ENCODE peak calls at places on chromosomes 16 and 17, in eight cellular contexts. D is IMR-90, X is aorta, L is body of pancreas, P is lower lobe of right lung, V is fibroblast of lung, A is stomach, S is left ventricle myocardium inferior. Y is an unnamed sample. For H3K4me1 and H3K36me3, the result is how much of the 10 kb centered on the place peaks cover.

GRCh38 chr17:77802811-77803220 is 155.7 kb upstream of the TNRC6C start:
- DNase-seq in S (no peak), X (peak), V (peak), L (peak), D (peak), A (no peak), P (no peak), Y (no peak)

GRCh38 chr16:85393674-85394510 is 219.2 kb upstream of the GSE1 start:
- DNase-seq in S (peak), V (peak), D (peak), X (peak), P (peak), A (peak), L (peak), Y (peak)

GRCh38 chr16:15990902-15991301 is 41.5 kb downstream of the ABCC1 start:
- DNase-seq in D (no peak), P (no peak), S (no peak), V (no peak), L (no peak), X (no peak), A (no peak), Y (no peak)

GRCh38 chr16:86895609-86896008 is 317.3 kb downstream of the FOXL1 start:
- DNase-seq in L (no peak), X (peak), A (no peak), P (no peak), V (no peak), D (no peak), S (no peak), Y (no peak)

GRCh38 chr16:4172070-4172469 is 55.8 kb upstream of the ADCY9 start:
- DNase-seq in X (no peak), V (no peak), S (no peak), P (no peak), A (no peak), L (no peak), D (peak), Y (no peak)

GRCh38 chr16:72823961-72824490 is 223.9 kb downstream of the ZFHX3 start:
- DNase-seq in P (no peak), X (no peak), D (no peak), A (no peak), L (no peak), V (no peak), S (no peak), Y (no peak)

GRCh38 chr16:69561901-69562300 is 3.9 kb upstream of the NFAT5 start:
- DNase-seq in X (no peak), D (no peak), P (no peak), V (no peak), S (no peak), A (no peak), L (no peak), Y (no peak)

GRCh38 chr17:27226611-27227234 is 67.2 kb upstream of the WSB1 start:
- DNase-seq in L (no peak), V (peak), P (no peak), A (no peak), D (peak), X (no peak), S (no peak), Y (no peak)

GRCh38 chr16:19115148-19116021 is 1.6 kb downstream of the ITPRIPL2 start:
- DNase-seq in L (no peak), A (no peak), D (no peak), X (no peak), P (no peak), S (peak), V (no peak), Y (no peak)

GRCh38 chr17:15447928-15448579 is 19.4 kb downstream of the CDRT4 start:
- DNase-seq in D (no peak), S (no peak), L (peak), P (no peak), V (no peak), A (no peak), X (no peak), Y (no peak)

GRCh38 chr17:40266882-40267281 is 20.8 kb upstream of the CDC6 start:
- DNase-seq in D (no peak), P (no peak), L (no peak), S (no peak), X (no peak), A (no peak), V (no peak), Y (no peak)

GRCh38 chr17:10357768-10358167 is 15.0 kb downstream of the MYH13 start:
- DNase-seq in D (no peak), L (peak), P (no peak), S (no peak), V (no peak), A (no peak), X (no peak), Y (no peak)

GRCh38 chr17:29723283-29724047 is 100.8 kb upstream of the CORO6 start:
- DNase-seq in D (no peak), A (no peak), S (no peak), V (no peak), X (no peak), L (no peak), P (no peak), Y (no peak)

GRCh38 chr17:60538726-60539125 is 12.7 kb upstream of the APPBP2 start:
- DNase-seq in V (no peak), X (no peak), P (no peak), L (no peak), S (no peak), A (no peak), D (no peak), Y (no peak)

GRCh38 chr16:69537706-69538080 is 28.1 kb upstream of the NFAT5 start:
- DNase-seq in S (no peak), P (no peak), X (no peak), A (no peak), V (no peak), L (no peak), D (no peak), Y (no peak)

GRCh38 chr16:73000020-73000906 is 47.7 kb downstream of the ZFHX3 start:
- DNase-seq in A (no peak), S (peak), P (no peak), V (peak), D (no peak), X (peak), L (peak), Y (no peak)

DNA sequence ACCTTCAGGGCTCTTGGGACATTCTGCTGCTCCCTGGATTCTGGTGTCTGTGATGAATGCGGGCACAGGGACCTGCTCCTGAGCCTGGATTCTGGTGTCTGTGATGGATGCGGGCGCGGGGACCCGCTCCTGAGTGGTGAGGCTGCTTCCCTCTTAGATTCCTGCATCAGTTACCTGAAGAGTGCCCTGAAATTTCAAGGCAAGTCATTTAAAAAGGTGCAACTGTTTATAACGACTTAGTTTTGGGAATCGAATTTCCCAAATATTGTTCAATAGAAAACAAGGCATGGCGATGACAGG is 7.0 kb downstream of the TMEM204 start:
- DNase-seq in V (no peak), L (no peak), X (no peak), A (no peak), P (no peak), D (no peak), S (no peak), Y (no peak)
- H3K4me1 ChIP-seq in V (under half), L (under half), X (under half), A (half or more), P (half or more), D (under half), S (half or more), Y (under half)

GRCh38 chr16:11768850-11769249 is 26.2 kb upstream of the TXNDC11 start:
- DNase-seq in A (no peak), L (no peak), V (no peak), S (no peak), P (no peak), D (no peak), X (no peak), Y (no peak)
- H3K4me3 ChIP-seq in A (no peak), L (no peak), V (no peak), S (no peak), P (no peak), D (no peak), X (no peak), Y (no peak)

GRCh38 chr17:2279707-2280106 is 23.9 kb downstream of the SMG6 start:
- DNase-seq in D (no peak), A (no peak), X (no peak), V (no peak), S (no peak), L (no peak), P (no peak), Y (no peak)
- H3K36me3 ChIP-seq in D (under half), A (half or more), X (under half), V (under half), S (half or more), L (under half), P (half or more), Y (under half)

DNA sequence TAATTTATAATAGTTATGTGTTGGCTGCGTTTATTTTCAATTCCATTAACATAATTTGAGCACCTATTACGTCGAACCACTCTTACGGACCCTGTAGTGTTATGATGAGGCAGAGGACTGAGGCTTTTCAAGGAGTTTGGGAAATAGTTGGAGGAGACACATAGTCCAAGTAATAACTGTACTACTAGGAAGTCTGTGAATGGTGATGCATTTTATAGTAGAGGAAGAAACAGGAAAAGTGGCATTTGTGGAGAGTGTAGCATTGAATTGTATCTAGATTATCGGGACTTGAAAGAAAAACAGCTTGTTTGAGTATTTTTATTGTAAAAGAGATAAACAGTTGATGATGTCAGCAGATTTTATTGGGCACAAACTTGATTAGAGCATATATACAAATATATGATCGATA is 1.7 kb downstream of the NFATC3 start:
- DNase-seq in D (no peak), A (no peak), L (no peak), P (no peak), X (no peak), V (peak), S (no peak), Y (no peak)
- H3K4me1 ChIP-seq in D (under half), A (half or more), L (half or more), P (half or more), X (under half), V (under half), S (half or more), Y (under half)

GRCh38 chr17:50453901-50454300 is 14.8 kb downstream of the CHAD start:
- DNase-seq in D (no peak), S (no peak), V (no peak), A (no peak), L (no peak), P (no peak), X (no peak), Y (no peak)

GRCh38 chr17:50447870-50448573 is 20.7 kb downstream of the CHAD start:
- DNase-seq in L (peak), X (no peak), S (no peak), P (peak), D (no peak), A (no peak), V (no peak), Y (no peak)

GRCh38 chr17:50457621-50458020 is 11.1 kb downstream of the CHAD start:
- DNase-seq in V (no peak), D (no peak), P (no peak), A (no peak), L (no peak), X (no peak), S (no peak), Y (no peak)

GRCh38 chr17:50451943-50452626 is 16.6 kb downstream of the CHAD start:
- DNase-seq in L (no peak), X (no peak), V (no peak), A (no peak), S (no peak), P (no peak), D (no peak), Y (no peak)

DNA sequence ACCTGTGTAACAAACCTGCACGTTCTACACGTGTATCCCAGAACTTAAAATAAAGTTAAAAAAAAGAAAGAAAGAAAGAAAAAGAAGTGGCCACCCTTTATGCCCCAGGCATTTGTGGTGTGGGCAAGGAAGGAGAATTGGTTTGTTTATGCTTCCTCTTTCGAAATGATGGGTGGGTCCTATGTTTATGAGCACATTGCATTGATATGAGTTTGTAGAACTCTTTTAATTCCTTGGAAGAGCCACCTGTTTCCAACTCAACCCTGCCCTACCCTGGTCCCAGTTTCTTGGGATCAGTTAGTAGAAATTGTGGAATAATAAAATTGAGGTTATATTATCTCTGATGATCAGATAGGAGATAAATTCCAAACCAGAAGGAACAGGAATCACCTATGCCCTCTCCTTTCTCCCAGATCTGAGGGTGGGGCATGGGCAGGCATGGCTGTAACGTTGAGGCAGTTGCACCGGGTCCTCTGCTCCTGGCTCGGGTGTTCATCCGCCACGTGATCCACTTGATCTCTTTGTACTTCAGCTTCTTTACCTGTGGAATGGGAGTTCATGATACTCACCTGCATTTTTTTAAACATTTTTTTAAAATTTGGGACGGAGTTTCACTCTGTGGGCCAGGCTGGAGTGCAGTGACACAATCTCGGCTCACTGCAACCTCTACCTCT is 15.9 kb downstream of the CHAD start:
- DNase-seq in A (no peak), S (no peak), D (peak), L (no peak), P (no peak), V (peak), X (no peak), Y (peak)
- H3K4me3 ChIP-seq in A (no peak), S (no peak), D (no peak), L (no peak), P (no peak), V (no peak), X (no peak), Y (no peak)

GRCh38 chr16:70572050-70572925 is 48.7 kb downstream of the SF3B3 start:
- DNase-seq in P (no peak), D (no peak), V (peak), A (no peak), S (no peak), L (no peak), X (peak), Y (no peak)

GRCh38 chr16:70570967-70571570 is 47.5 kb downstream of the SF3B3 start:
- DNase-seq in A (no peak), X (no peak), S (no peak), P (no peak), V (no peak), D (no peak), L (no peak), Y (no peak)

GRCh38 chr16:70572926-70573270 is 49.3 kb downstream of the SF3B3 start:
- DNase-seq in A (no peak), S (no peak), L (no peak), P (no peak), D (no peak), V (no peak), X (no peak), Y (no peak)

GRCh38 chr16:70569752-70570151 is 46.1 kb downstream of the SF3B3 start:
- DNase-seq in D (no peak), S (no peak), V (no peak), A (no peak), X (no peak), L (no peak), P (no peak), Y (no peak)

DNA sequence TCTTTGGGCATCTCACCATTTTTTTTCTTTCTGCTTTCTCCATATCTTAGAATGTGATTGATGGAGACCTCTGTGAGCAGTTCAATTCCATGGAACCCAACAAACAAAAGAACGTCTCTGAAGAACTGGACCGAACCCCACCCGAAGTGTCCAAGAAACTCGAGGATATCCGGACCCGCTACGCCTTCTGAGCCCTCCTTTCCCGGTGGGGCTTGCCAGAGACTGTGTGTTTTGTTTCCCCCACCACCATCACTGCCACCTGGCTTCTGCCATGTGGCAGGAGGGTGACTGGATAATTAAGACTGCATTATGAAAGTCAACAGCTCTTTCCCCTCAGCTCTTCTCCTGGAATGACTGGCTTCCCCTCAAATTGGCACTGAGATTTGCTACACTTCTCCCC is 48.0 kb downstream of the SF3B3 start:
- DNase-seq in D (no peak), L (no peak), A (no peak), V (no peak), S (no peak), P (no peak), X (peak), Y (no peak)
- H3K36me3 ChIP-seq in D (half or more), L (under half), A (half or more), V (under half), S (half or more), P (half or more), X (under half), Y (under half)

GRCh38 chr16:89466920-89467319 is 23.4 kb downstream of the ANKRD11 start:
- DNase-seq in L (no peak), V (no peak), P (no peak), A (no peak), X (no peak), S (no peak), D (no peak), Y (no peak)
- H3K4me1 ChIP-seq in L (under half), V (under half), P (half or more), A (half or more), X (under half), S (half or more), D (under half), Y (under half)

DNA sequence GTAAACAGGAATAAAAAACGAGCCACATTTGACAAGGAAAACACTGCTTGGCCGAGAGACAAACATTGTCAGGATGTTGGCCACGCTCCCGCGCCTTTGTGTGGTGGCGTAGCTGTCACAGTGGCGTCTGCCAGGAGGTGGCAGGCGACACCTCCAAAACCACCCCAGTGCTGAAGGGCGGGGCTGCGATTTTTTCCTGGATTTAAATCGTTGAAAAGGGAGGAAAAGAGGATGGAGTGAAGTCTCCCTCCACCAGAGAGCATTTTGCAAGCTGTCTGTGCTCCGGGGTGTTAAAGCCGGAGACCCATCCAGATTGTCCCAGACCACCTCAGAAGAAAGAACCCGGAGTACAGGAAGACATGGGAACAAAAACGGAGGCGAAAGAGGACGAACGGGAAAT is 12.7 kb downstream of the MRM3 start:
- DNase-seq in X (peak), V (peak), L (peak), P (peak), A (peak), D (peak), S (peak), Y (peak)
- H3K4me3 ChIP-seq in X (peak), V (no peak), L (no peak), P (peak), A (peak), D (no peak), S (peak), Y (no peak)